ENCODE peak calls at places on chromosomes 7 and 10, in nine cellular contexts. Z is effector memory CD4-positive, alpha-beta T cell; J is cardiac muscle cell; A is left ventricle myocardium inferior; M is A549; L is aorta; O is neuronal stem cell; H is IMR-90; T is prostate gland. V is an unnamed sample.
A peak's percentile ranks its signal among the peaks of the same experiment; 100 is the strongest.

GRCh38 chr7:24611130-24611529 is 37.9 kb downstream of the PALS2 start:
- DNase-seq in Z (no peak), J (no peak), A (no peak), M (no peak), L (no peak), O (no peak), H (no peak), T (no peak), V (no peak)

GRCh38 chr7:81684513-81685262 is 85.2 kb downstream of the HGF start:
- DNase-seq in Z (no peak), J (peak; percentile 60), A (peak; percentile 85), M (peak; percentile 71), L (peak; percentile 96), O (peak; percentile 20), H (peak; percentile 100), T (peak; percentile 32), V (peak; percentile 81)

GRCh38 chr10:26857991-26858706 is 2.6 kb downstream of the ABI1 start:
- DNase-seq in Z (no peak), J (peak; percentile 12), A (no peak), M (no peak), L (no peak), O (no peak), H (peak; percentile 23), T (no peak), V (no peak)

GRCh38 chr10:488081-488932 is 201.2 kb downstream of the DIP2C start:
- DNase-seq in Z (no peak), J (no peak), A (no peak), M (no peak), L (peak; percentile 22), O (no peak), H (no peak), T (no peak), V (no peak)

GRCh38 chr7:2259480-2259879 is 17.5 kb downstream of the NUDT1 start:
- DNase-seq in Z (no peak), J (no peak), A (no peak), M (no peak), L (no peak), O (no peak), H (no peak), T (no peak), V (no peak)

GRCh38 chr7:75010036-75010435 is 45.5 kb downstream of the CASTOR2 start:
- DNase-seq in Z (no peak), J (no peak), A (no peak), M (no peak), L (no peak), O (no peak), H (no peak), T (no peak), V (no peak)

GRCh38 chr7:157410831-157411556 is 74.2 kb downstream of the DNAJB6 start:
- DNase-seq in Z (no peak), J (no peak), A (peak; percentile 1), M (no peak), L (peak; percentile 20), O (no peak), H (no peak), T (no peak), V (no peak)

GRCh38 chr7:32476816-32477648 is 13.1 kb downstream of the LSM5 start:
- DNase-seq in Z (no peak), J (no peak), A (no peak), M (no peak), L (no peak), O (no peak), H (no peak), T (no peak), V (no peak)

GRCh38 chr7:150442811-150443210 is 7.6 kb upstream of the GIMAP8 start:
- DNase-seq in Z (no peak), J (no peak), A (no peak), M (no peak), L (no peak), O (no peak), H (no peak), T (no peak), V (no peak)

GRCh38 chr10:103905441-103905840 is 12.5 kb downstream of the STN1 start:
- DNase-seq in Z (no peak), J (no peak), A (no peak), M (no peak), L (no peak), O (no peak), H (no peak), T (no peak), V (no peak)

GRCh38 chr10:93501650-93502049 is 5.2 kb downstream of the CEP55 start:
- DNase-seq in Z (no peak), J (no peak), A (no peak), M (no peak), L (no peak), O (no peak), H (no peak), T (no peak), V (no peak)

GRCh38 chr7:144622751-144623150 is 213.1 kb downstream of the TPK1 start:
- DNase-seq in Z (no peak), J (no peak), A (no peak), M (no peak), L (no peak), O (no peak), H (no peak), T (no peak), V (no peak)

GRCh38 chr10:99698504-99699080 is 33.3 kb downstream of the COX15 start:
- DNase-seq in Z (no peak), J (no peak), A (no peak), M (no peak), L (no peak), O (no peak), H (no peak), T (no peak), V (no peak)

GRCh38 chr10:29608476-29609301 is 26.1 kb downstream of the SVIL start:
- DNase-seq in Z (no peak), J (no peak), A (no peak), M (no peak), L (no peak), O (no peak), H (no peak), T (no peak), V (peak; percentile 5)

GRCh38 chr10:29612657-29613056 is 22.1 kb downstream of the SVIL start:
- DNase-seq in Z (no peak), J (no peak), A (no peak), M (no peak), L (no peak), O (no peak), H (no peak), T (no peak), V (no peak)

GRCh38 chr10:29609696-29610095 is 25.1 kb downstream of the SVIL start:
- DNase-seq in Z (no peak), J (no peak), A (no peak), M (no peak), L (no peak), O (no peak), H (no peak), T (no peak), V (no peak)

GRCh38 chr10:29611796-29612381 is 22.9 kb downstream of the SVIL start:
- DNase-seq in Z (no peak), J (no peak), A (no peak), M (no peak), L (no peak), O (no peak), H (no peak), T (no peak), V (no peak)

DNA sequence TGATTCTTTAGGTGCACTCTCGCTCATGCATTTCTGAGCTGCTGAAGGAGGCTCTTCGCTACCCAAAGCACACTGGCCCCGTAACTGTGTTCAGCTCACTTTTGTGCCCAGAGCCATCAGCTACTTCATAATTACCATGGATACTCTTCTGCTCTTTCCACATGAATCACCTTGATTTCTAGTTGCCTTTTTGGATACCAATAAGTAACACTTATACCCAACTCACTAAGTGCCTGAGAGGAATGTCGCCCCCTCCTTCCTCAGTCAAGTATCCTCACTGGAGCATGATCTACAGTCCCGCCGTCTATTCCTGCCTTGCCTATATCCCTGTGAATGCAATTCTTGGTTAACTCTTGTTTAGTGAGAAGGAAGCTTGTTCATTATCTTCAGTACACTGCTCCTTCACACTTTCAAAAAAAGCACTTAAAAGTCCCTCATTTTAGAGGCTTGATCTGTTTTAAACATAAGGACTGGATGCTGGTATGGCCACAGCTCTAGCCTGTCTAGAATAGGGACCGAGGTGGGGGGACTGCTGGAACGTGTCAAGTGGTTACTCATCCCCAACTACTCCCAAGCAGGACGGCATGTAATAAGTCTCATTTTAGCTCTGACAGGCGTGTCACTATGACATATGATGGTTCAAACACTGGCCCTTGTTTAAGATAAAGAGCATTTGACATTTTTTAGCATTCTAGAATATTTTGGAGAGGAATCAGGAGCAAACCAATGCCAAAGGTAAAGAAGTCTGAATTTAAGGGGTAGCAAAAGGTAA is 23.7 kb downstream of the SVIL start:
- DNase-seq in Z (no peak), J (no peak), A (no peak), M (no peak), L (no peak), O (no peak), H (no peak), T (no peak), V (no peak)
- H3K4me1 ChIP-seq in Z (no peaks in the 10 kb centered on the region), J (peaks cover 24% of the 10 kb centered on the region), A (peaks cover 74% of the 10 kb centered on the region), M (no peaks in the 10 kb centered on the region), L (peaks cover 6% of the 10 kb centered on the region), O (no peaks in the 10 kb centered on the region), H (peaks cover 4% of the 10 kb centered on the region), T (no peaks in the 10 kb centered on the region), V (peaks cover 11% of the 10 kb centered on the region)

DNA sequence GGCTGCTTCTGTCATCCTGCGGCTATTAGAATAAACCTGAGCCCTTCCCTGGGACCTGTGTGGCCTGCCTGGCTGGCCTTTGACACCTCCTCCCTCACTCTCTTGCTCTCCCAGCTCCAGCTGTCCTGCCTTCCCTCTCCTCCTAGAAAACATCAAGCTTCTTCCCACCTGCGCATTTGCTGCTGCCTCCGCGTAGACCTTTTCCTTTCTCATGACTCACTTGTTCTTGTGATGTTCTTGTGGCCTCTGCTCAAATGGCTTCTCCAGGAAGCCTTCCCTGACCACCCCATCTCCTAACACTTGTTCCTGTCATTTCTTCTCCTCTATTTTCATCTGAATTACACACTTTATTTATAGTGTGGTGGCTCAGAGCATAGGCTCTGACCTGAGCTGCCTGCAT is 57.5 kb downstream of the EEPD1 start:
- DNase-seq in Z (no peak), J (no peak), A (no peak), M (no peak), L (no peak), O (no peak), H (peak; percentile 54), T (no peak), V (no peak)
- H3K4me1 ChIP-seq in Z (peaks cover 33% of the 10 kb centered on the region), J (peaks cover 52% of the 10 kb centered on the region), A (peaks cover 66% of the 10 kb centered on the region), M (peaks cover 65% of the 10 kb centered on the region), L (peaks cover 13% of the 10 kb centered on the region), O (peaks cover 15% of the 10 kb centered on the region), H (peaks cover 50% of the 10 kb centered on the region), T (peaks cover 7% of the 10 kb centered on the region), V (peaks cover 19% of the 10 kb centered on the region)

GRCh38 chr10:71269301-71270288 is 49.5 kb upstream of the SLC29A3 start:
- DNase-seq in Z (no peak), J (no peak), A (peak; percentile 52), M (no peak), L (no peak), O (peak; percentile 30), H (peak; percentile 49), T (no peak), V (peak; percentile 81)
- H3K4me1 ChIP-seq in Z (no peaks in the 10 kb centered on the region), J (peaks cover 43% of the 10 kb centered on the region), A (peaks cover 83% of the 10 kb centered on the region), M (peaks cover 18% of the 10 kb centered on the region), L (no peaks in the 10 kb centered on the region), O (peaks cover 4% of the 10 kb centered on the region), H (peaks cover 34% of the 10 kb centered on the region), T (no peaks in the 10 kb centered on the region), V (peaks cover 22% of the 10 kb centered on the region)

GRCh38 chr10:106819490-106819889 is 345.0 kb downstream of the SORCS1 start:
- DNase-seq in Z (no peak), J (no peak), A (no peak), M (no peak), L (no peak), O (no peak), H (no peak), T (no peak), V (no peak)
- H3K4me1 ChIP-seq in Z (no peaks in the 10 kb centered on the region), J (peaks cover 1% of the 10 kb centered on the region), A (no peaks in the 10 kb centered on the region), M (no peaks in the 10 kb centered on the region), L (no peaks in the 10 kb centered on the region), O (no peaks in the 10 kb centered on the region), H (no peaks in the 10 kb centered on the region), T (no peaks in the 10 kb centered on the region), V (no peaks in the 10 kb centered on the region)

GRCh38 chr7:155809332-155809946 is 2.8 kb downstream of the SHH start:
- DNase-seq in Z (no peak), J (no peak), A (no peak), M (no peak), L (no peak), O (no peak), H (no peak), T (no peak), V (no peak)
- H3K4me1 ChIP-seq in Z (peaks cover 18% of the 10 kb centered on the region), J (peaks cover 9% of the 10 kb centered on the region), A (peaks cover 58% of the 10 kb centered on the region), M (peaks cover 43% of the 10 kb centered on the region), L (no peaks in the 10 kb centered on the region), O (peaks cover 33% of the 10 kb centered on the region), H (no peaks in the 10 kb centered on the region), T (peaks cover 9% of the 10 kb centered on the region), V (peaks cover 25% of the 10 kb centered on the region)